ENCODE peak calls at places on chromosome 2, in seven cellular contexts. C is neuronal stem cell, W is fibroblast of mammary gland, G is progenitor cell of endocrine pancreas, T is MCF 10A, D is EL, H is AG10803. J is an unnamed sample.

GRCh38 chr2:236040600-236041328 is 127.4 kb downstream of the GBX2 start:
- DNase-seq in G (no peak), T (peak), W (no peak), C (no peak), H (no peak), D (no peak), J (no peak)

GRCh38 chr2:171553858-171554257 is 31.6 kb downstream of the CYBRD1 start:
- DNase-seq in D (no peak), W (peak), T (no peak), G (no peak), C (no peak), H (no peak), J (no peak)

GRCh38 chr2:232280341-232280740 is 98.2 kb upstream of the ALPP start:
- DNase-seq in W (peak), T (no peak), H (no peak), G (no peak), C (no peak), D (no peak), J (no peak)

GRCh38 chr2:194382221-194382620 is 1274.8 kb upstream of the SLC39A10 start:
- DNase-seq in D (no peak), C (no peak), H (no peak), T (no peak), G (no peak), W (no peak), J (no peak)

GRCh38 chr2:16080071-16080470 is 139.7 kb downstream of the MYCN start:
- DNase-seq in T (no peak), C (no peak), W (no peak), D (no peak), H (no peak), G (no peak), J (no peak)

GRCh38 chr2:45723857-45724256 is 72.4 kb downstream of the PRKCE start:
- DNase-seq in G (no peak), H (no peak), T (no peak), W (no peak), C (no peak), D (no peak), J (no peak)

GRCh38 chr2:75453696-75454095 is 107.0 kb downstream of the EVA1A start:
- DNase-seq in W (no peak), T (no peak), D (no peak), G (no peak), C (no peak), H (no peak), J (no peak)

GRCh38 chr2:70367722-70368323 is 66.0 kb upstream of the FAM136A start:
- DNase-seq in D (no peak), W (peak), T (peak), C (peak), H (peak), G (no peak), J (peak)

GRCh38 chr2:241225983-241226382 is 37.5 kb downstream of the ANO7 start:
- DNase-seq in G (no peak), D (no peak), W (no peak), H (no peak), C (no peak), T (no peak), J (no peak)

J was measured in IMR-90.